ENCODE peak calls at places on chromosomes 12 and 14, in five cellular contexts. A is neuronal stem cell, P is H1, U is H9, B is trophoblast cell. D is an unnamed sample.

GRCh38 chr12:113204806-113205205 is 16.5 kb upstream of the TPCN1 start:
- DNase-seq in P (no peak), B (no peak), U (no peak), A (no peak), D (no peak)

GRCh38 chr12:26373606-26374495 is 178.5 kb downstream of the SSPN start:
- DNase-seq in U (no peak), P (no peak), A (no peak), B (peak; percentile 42), D (peak; percentile 35)

GRCh38 chr14:77240336-77240915 is 30.6 kb downstream of the NGB start:
- DNase-seq in P (no peak), B (no peak), U (no peak), A (no peak), D (no peak)

GRCh38 chr12:93884794-93885460 is 207.8 kb downstream of the CRADD start:
- DNase-seq in U (no peak), A (no peak), P (no peak), B (peak; percentile 42), D (peak; percentile 28)

GRCh38 chr14:51085007-51085406 is 9.9 kb downstream of the TRIM9 start:
- DNase-seq in B (no peak), P (no peak), U (no peak), A (no peak), D (no peak)

GRCh38 chr14:81303258-81303935 is 82.6 kb upstream of the GTF2A1 start:
- DNase-seq in B (peak; percentile 93), A (no peak), U (no peak), P (no peak), D (no peak)

GRCh38 chr12:62846506-62846905 is 88.4 kb downstream of the PPM1H start:
- DNase-seq in A (no peak), P (no peak), B (no peak), U (no peak), D (peak; percentile 29)

GRCh38 chr12:124677552-124678356 is 110.3 kb upstream of the NCOR2 start:
- DNase-seq in U (no peak), B (no peak), A (no peak), P (no peak), D (no peak)

GRCh38 chr12:120252071-120252906 is 13.2 kb downstream of the PXN start:
- DNase-seq in B (no peak), A (no peak), U (no peak), P (no peak), D (no peak)

GRCh38 chr12:64082866-64083268 is 139.2 kb downstream of the KICS2 start:
- DNase-seq in P (no peak), U (no peak), A (no peak), B (no peak), D (no peak)

GRCh38 chr12:80862606-80863005 is 75.1 kb downstream of the LIN7A start:
- DNase-seq in P (no peak), A (no peak), U (no peak), B (no peak), D (peak; percentile 7)

GRCh38 chr12:81070846-81071245 is 7.0 kb upstream of the ACSS3 start:
- DNase-seq in P (no peak), B (no peak), A (no peak), U (no peak), D (no peak)

GRCh38 chr12:110135012-110135411 is 10.9 kb downstream of the IFT81 start:
- DNase-seq in U (no peak), A (no peak), P (no peak), B (no peak), D (peak; percentile 73)

GRCh38 chr12:114698566-114699163 is 14.7 kb upstream of the TBX3 start:
- DNase-seq in P (peak; percentile 62), A (no peak), B (no peak), U (peak; percentile 78), D (no peak)

GRCh38 chr14:106556665-106557289 is 1030.4 kb downstream of the TMEM121 start:
- DNase-seq in A (no peak), P (peak; percentile 53), U (no peak), B (peak; percentile 12), D (no peak)

GRCh38 chr14:94285158-94285557 is 7.9 kb downstream of the SERPINA10 start:
- DNase-seq in A (no peak), B (no peak), P (no peak), U (no peak), D (no peak)

GRCh38 chr12:132435486-132436187 is 54.3 kb upstream of the FBRSL1 start:
- DNase-seq in A (no peak), P (no peak), U (no peak), B (no peak), D (no peak)
- H2BK12ac ChIP-seq in A (peak overlapping the region; percentile 7), P (no peak overlapping the region), U (no peak overlapping the region), B (no peak overlapping the region), D (no peak overlapping the region)

GRCh38 chr12:19030180-19030579 is 99.4 kb upstream of the PLEKHA5 start:
- DNase-seq in U (no peak), P (no peak), B (peak; percentile 61), A (no peak), D (no peak)
- H2BK12ac ChIP-seq in U (no peak overlapping the region), P (no peak overlapping the region), B (no peak overlapping the region), A (no peak overlapping the region), D (no peak overlapping the region)

DNA sequence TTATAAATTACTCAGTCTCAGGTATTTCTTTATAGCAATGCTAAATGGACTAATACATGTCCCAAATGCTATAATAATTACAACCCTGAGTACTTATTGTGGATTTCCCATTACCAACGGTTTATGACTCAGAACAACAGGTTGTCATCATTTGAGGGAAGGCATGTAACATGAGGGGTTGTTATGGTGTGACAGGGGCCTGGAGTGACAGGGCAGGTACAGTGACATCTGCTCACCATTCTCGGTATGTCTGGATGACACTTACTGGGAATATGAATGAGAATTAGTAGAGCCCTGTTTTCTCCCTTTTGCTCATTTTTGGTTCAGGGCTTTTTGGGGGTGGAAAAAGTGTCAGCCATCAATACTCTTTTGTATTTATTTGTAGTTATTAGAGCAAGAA is 36.2 kb upstream of the FERMT2 start:
- DNase-seq in U (no peak), P (no peak), A (no peak), B (no peak), D (no peak)
- H2BK12ac ChIP-seq in U (no peak overlapping the region), P (no peak overlapping the region), A (no peak overlapping the region), B (no peak overlapping the region), D (no peak overlapping the region)

DNA sequence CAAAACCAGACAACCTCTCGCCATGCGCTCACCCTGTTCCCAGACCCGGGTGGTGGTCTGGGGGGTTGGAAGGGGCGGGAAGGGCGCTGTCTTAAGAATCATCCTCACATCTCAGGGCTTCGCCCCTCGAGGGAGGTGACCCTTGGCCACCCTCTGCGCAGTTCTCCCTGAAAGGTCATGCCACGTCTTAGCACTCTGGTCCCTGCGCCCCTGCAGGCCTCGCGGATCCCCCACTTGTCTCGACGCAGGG is 40.6 kb upstream of the CAPRIN2 start:
- DNase-seq in U (no peak), P (peak; percentile 81), B (no peak), A (peak; percentile 35), D (no peak)
- H2BK12ac ChIP-seq in U (no peak overlapping the region), P (peak overlapping the region; percentile 99), B (no peak overlapping the region), A (peak overlapping the region; percentile 52), D (peak overlapping the region; percentile 49)

GRCh38 chr12:30652034-30652696 is 43.5 kb downstream of the IPO8 start:
- DNase-seq in P (no peak), B (no peak), U (no peak), A (no peak), D (no peak)
- H2BK12ac ChIP-seq in P (no peak overlapping the region), B (no peak overlapping the region), U (no peak overlapping the region), A (no peak overlapping the region), D (no peak overlapping the region)

GRCh38 chr12:55717397-55718007 is 1.7 kb downstream of the BLOC1S1 start:
- DNase-seq in A (no peak), U (no peak), P (no peak), B (no peak), D (peak; percentile 77)

GRCh38 chr12:55718650-55719275 is 1.4 kb upstream of the RDH5 start:
- DNase-seq in B (no peak), A (no peak), P (no peak), U (no peak), D (no peak)

GRCh38 chr12:55716582-55717396 is 943 bp downstream of the BLOC1S1 start:
- DNase-seq in B (no peak), A (no peak), U (no peak), P (no peak), D (no peak)

GRCh38 chr12:55719371-55719770 is 822 bp upstream of the RDH5 start:
- DNase-seq in B (no peak), U (no peak), P (no peak), A (no peak), D (no peak)

DNA sequence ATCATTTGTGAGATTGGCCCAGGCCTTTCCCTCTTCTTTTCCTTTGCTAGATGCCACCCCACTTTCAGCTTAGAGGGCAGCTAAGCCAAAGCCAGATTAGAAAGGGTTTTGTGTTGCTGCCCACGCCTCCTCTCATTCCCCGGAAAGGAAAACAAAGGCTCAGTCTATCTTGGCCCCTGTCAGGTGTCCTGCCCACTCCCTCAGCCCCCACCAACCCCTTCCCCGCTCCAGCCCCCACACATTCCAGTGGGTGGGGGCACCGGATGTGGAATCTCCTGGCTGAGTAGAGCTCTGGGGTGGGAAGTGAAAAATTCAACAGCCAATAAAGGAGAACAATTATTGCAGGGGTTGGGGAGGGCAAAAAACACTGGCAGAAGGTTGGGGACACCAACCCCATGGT is 2.2 kb upstream of the RDH5 start:
- DNase-seq in P (no peak), A (no peak), U (peak; percentile 72), B (no peak), D (no peak)
- H2BK12ac ChIP-seq in P (no peak overlapping the region), A (no peak overlapping the region), U (no peak overlapping the region), B (peak overlapping the region; percentile 16), D (no peak overlapping the region)

GRCh38 chr14:30160608-30161007 is 233.0 kb upstream of the PRKD1 start:
- DNase-seq in U (no peak), B (no peak), P (no peak), A (no peak), D (no peak)
- H2BK12ac ChIP-seq in U (no peak overlapping the region), B (no peak overlapping the region), P (no peak overlapping the region), A (no peak overlapping the region), D (no peak overlapping the region)

GRCh38 chr14:63432228-63432627 is 110.9 kb downstream of the PPP2R5E start:
- DNase-seq in P (no peak), B (no peak), A (no peak), U (no peak), D (no peak)

GRCh38 chr14:63435838-63436237 is 107.3 kb downstream of the PPP2R5E start:
- DNase-seq in U (no peak), B (no peak), P (no peak), A (no peak), D (peak; percentile 85)

GRCh38 chr14:63435204-63435603 is 108.0 kb downstream of the PPP2R5E start:
- DNase-seq in P (no peak), A (no peak), B (no peak), U (no peak), D (peak; percentile 6)

GRCh38 chr14:63431466-63431865 is 111.7 kb downstream of the PPP2R5E start:
- DNase-seq in B (no peak), P (no peak), A (no peak), U (no peak), D (peak; percentile 16)

GRCh38 chr14:63432888-63433552 is 110.2 kb downstream of the PPP2R5E start:
- DNase-seq in B (no peak), P (no peak), U (no peak), A (no peak), D (no peak)
- H2BK12ac ChIP-seq in B (no peak overlapping the region), P (no peak overlapping the region), U (no peak overlapping the region), A (no peak overlapping the region), D (no peak overlapping the region)

D was measured in mesenchymal stem cell.